ENCODE peak calls at places on chromosome 1, in ten cellular contexts. W, M, H, B, P, L, O, C, Z and T are unnamed samples.

GRCh38 chr1:90731382-90732050 is 14.4 kb upstream of the BARHL2 start:
- DNase-seq in W (no peak), M (no peak), H (no peak), B (no peak), P (no peak), L (no peak), O (no peak), C (no peak), Z (no peak), T (no peak)

GRCh38 chr1:32538887-32539583 is at the start of gene ZBTB8A:
- DNase-seq in W (peak; percentile 66), M (no peak), H (peak; percentile 47), B (no peak), P (peak; percentile 56), L (peak; percentile 16), O (peak; percentile 69), C (no peak), Z (peak; percentile 71), T (peak; percentile 25)

GRCh38 chr1:240508950-240509349 is 103.0 kb downstream of the GREM2 start:
- DNase-seq in W (no peak), M (no peak), H (no peak), B (no peak), P (no peak), L (no peak), O (peak; percentile 54), C (no peak), Z (no peak), T (no peak)

GRCh38 chr1:62687421-62687902 is 724 bp downstream of the DOCK7 start:
- DNase-seq in W (peak; percentile 44), M (no peak), H (peak; percentile 15), B (peak; percentile 63), P (peak; percentile 53), L (peak; percentile 36), O (peak; percentile 54), C (peak; percentile 85), Z (peak; percentile 72), T (no peak)

GRCh38 chr1:145990249-145991097 is 5.9 kb downstream of the TXNIP start:
- DNase-seq in W (no peak), M (no peak), H (no peak), B (no peak), P (no peak), L (no peak), O (no peak), C (no peak), Z (no peak), T (no peak)

GRCh38 chr1:98739762-98740161 is 78.2 kb downstream of the SNX7 start:
- DNase-seq in W (no peak), M (no peak), H (no peak), B (no peak), P (no peak), L (no peak), O (no peak), C (no peak), Z (no peak), T (no peak)

GRCh38 chr1:41980872-41981653 is 62.3 kb upstream of the HIVEP3 start:
- DNase-seq in W (peak; percentile 14), M (peak; percentile 2), H (no peak), B (no peak), P (no peak), L (no peak), O (no peak), C (peak; percentile 31), Z (peak; percentile 62), T (no peak)

GRCh38 chr1:25148673-25149300 is 83.5 kb downstream of the SYF2 start:
- DNase-seq in W (no peak), M (no peak), H (no peak), B (peak; percentile 46), P (no peak), L (peak; percentile 20), O (peak; percentile 16), C (peak; percentile 69), Z (peak; percentile 55), T (no peak)

GRCh38 chr1:224922404-224923164 is 6.9 kb upstream of the DNAH14 start:
- DNase-seq in W (peak; percentile 42), M (no peak), H (peak; percentile 57), B (peak; percentile 60), P (peak; percentile 21), L (no peak), O (peak; percentile 35), C (peak; percentile 73), Z (no peak), T (peak; percentile 57)

GRCh38 chr1:14242870-14243269 is 355.6 kb upstream of the KAZN start:
- DNase-seq in W (no peak), M (no peak), H (no peak), B (no peak), P (no peak), L (no peak), O (no peak), C (no peak), Z (no peak), T (no peak)

GRCh38 chr1:27331922-27332321 is 9.9 kb upstream of the SYTL1 start:
- DNase-seq in W (no peak), M (no peak), H (no peak), B (no peak), P (no peak), L (no peak), O (no peak), C (no peak), Z (no peak), T (no peak)